ENCODE peak calls at places on chromosome 7, in nine cellular contexts. E is SW480; R is NCI-H345; T is NCI-H1694 treated with DMSO at 0.1 percent for 48 hours; H is AML-193; U is neuronal stem cell; F is effector memory CD4-positive, alpha-beta T cell; Q is NCI-H446 treated with DMSO at 0.1 percent for 48 hours; S is stimulated activated CD4-positive, alpha-beta T cell treated with anti-CD3 and anti-CD28 coated beads, Interleukin-12 subunit alpha, Interleukin-12 subunit beta, amount 100 ng/mL, for 48 hours. K is an unnamed sample.

GRCh38 chr7:149773446-149774236 is at the start of gene ZNF467:
- DNase-seq in Q (no peak), F (peak; percentile 43), S (no peak), H (peak; percentile 6), E (no peak), T (peak; percentile 29), R (peak; percentile 59), U (no peak), K (peak; percentile 48)

GRCh38 chr7:28358423-28358868 is 53.9 kb upstream of the CREB5 start:
- DNase-seq in R (no peak), U (no peak), Q (no peak), T (no peak), F (no peak), H (no peak), E (peak; percentile 87), S (no peak), K (no peak)

GRCh38 chr7:128160296-128160695 is 80.8 kb upstream of the LEP start:
- DNase-seq in Q (no peak), F (no peak), U (no peak), E (no peak), H (no peak), S (no peak), R (no peak), T (no peak), K (no peak)

GRCh38 chr7:98659746-98660145 is 42.7 kb downstream of the NPTX2 start:
- DNase-seq in R (no peak), T (no peak), E (no peak), F (no peak), Q (no peak), H (no peak), S (no peak), U (no peak), K (no peak)

GRCh38 chr7:140719711-140720110 is 23.2 kb downstream of the NDUFB2 start:
- DNase-seq in U (no peak), T (no peak), E (no peak), H (peak; percentile 56), F (no peak), Q (no peak), R (no peak), S (no peak), K (no peak)

GRCh38 chr7:43647314-43647691 is 64.4 kb downstream of the STK17A start:
- DNase-seq in U (peak; percentile 24), T (no peak), R (no peak), Q (no peak), E (no peak), F (no peak), H (no peak), S (no peak), K (no peak)

GRCh38 chr7:134458341-134458805 is 527 bp downstream of the AKR1B1 start:
- DNase-seq in U (peak; percentile 51), E (no peak), T (peak; percentile 25), F (peak; percentile 26), Q (no peak), R (peak; percentile 56), H (no peak), S (peak; percentile 12), K (peak; percentile 26)

GRCh38 chr7:120805636-120806388 is 52.1 kb downstream of the TSPAN12 start:
- DNase-seq in E (peak; percentile 59), H (peak; percentile 24), U (peak; percentile 76), R (peak; percentile 66), T (peak; percentile 84), S (no peak), Q (peak; percentile 48), F (peak; percentile 29), K (peak; percentile 13)

GRCh38 chr7:117008849-117009531 is 55.7 kb downstream of the ST7 start:
- DNase-seq in H (peak; percentile 55), Q (no peak), F (peak; percentile 11), R (no peak), E (peak; percentile 69), U (no peak), S (no peak), T (no peak), K (no peak)